ENCODE peak calls at places on chromosomes 13 and 19, in nine cellular contexts. C, Y, L, S, O, R, Q, N and A are unnamed samples.

GRCh38 chr13:29472317-29472961 is 123.0 kb downstream of the SLC7A1 start:
- DNase-seq in C (no peak), Y (peak; percentile 63), L (peak; percentile 69), O (peak; percentile 54), S (peak; percentile 58), Q (no peak), R (peak; percentile 84), N (no peak), A (peak; percentile 11)

GRCh38 chr13:44801990-44802389 is 187.3 kb downstream of the NUFIP1 start:
- DNase-seq in Q (no peak), L (no peak), C (no peak), O (no peak), S (peak; percentile 89), Y (no peak), N (no peak), R (no peak), A (no peak)

GRCh38 chr19:4547303-4548237 is 7.7 kb upstream of the LRG1 start:
- DNase-seq in S (no peak), O (no peak), R (no peak), Y (no peak), Q (no peak), C (peak; percentile 93), N (no peak), L (peak; percentile 50), A (no peak)

GRCh38 chr13:51645154-51645650 is 60.9 kb downstream of the WDFY2 start:
- DNase-seq in Y (no peak), Q (no peak), S (peak; percentile 57), C (no peak), N (no peak), L (no peak), R (no peak), O (no peak), A (peak; percentile 80)

GRCh38 chr13:75635101-75635620 is 969 bp upstream of the LMO7 start:
- DNase-seq in Y (no peak), O (peak; percentile 5), R (no peak), N (no peak), C (no peak), S (no peak), L (no peak), Q (peak; percentile 75), A (peak; percentile 10)

GRCh38 chr13:74134226-74134776 is at the start of gene KLF12:
- DNase-seq in O (peak; percentile 76), N (peak; percentile 88), R (peak; percentile 95), C (peak; percentile 94), Y (peak; percentile 60), Q (peak; percentile 94), S (peak; percentile 94), L (peak; percentile 53), A (peak; percentile 88)

GRCh38 chr19:52786078-52786463 is 520 bp downstream of the ZNF600 start:
- DNase-seq in L (peak; percentile 13), N (peak; percentile 77), O (no peak), C (no peak), S (no peak), Y (no peak), Q (no peak), R (peak; percentile 35), A (peak; percentile 4)

GRCh38 chr13:39463611-39464010 is 139.4 kb downstream of the LHFPL6 start:
- DNase-seq in N (no peak), S (no peak), L (no peak), Y (no peak), Q (no peak), R (no peak), C (no peak), O (no peak), A (no peak)

GRCh38 chr13:43126420-43126819 is 103.0 kb downstream of the DNAJC15 start:
- DNase-seq in Q (no peak), R (no peak), C (no peak), S (no peak), Y (no peak), O (no peak), L (no peak), N (no peak), A (no peak)

GRCh38 chr13:24747248-24748151 is 16.5 kb upstream of the RNF17 start:
- DNase-seq in N (peak; percentile 79), S (no peak), C (no peak), O (no peak), Y (no peak), L (no peak), Q (no peak), R (peak; percentile 56), A (no peak)

GRCh38 chr13:73215807-73216206 is 157.0 kb downstream of the KLF5 start:
- DNase-seq in O (no peak), L (no peak), C (no peak), Q (no peak), R (no peak), S (peak; percentile 26), Y (no peak), N (no peak), A (no peak)

GRCh38 chr19:53019684-53020083 is 6.0 kb downstream of the ERVV-1 start:
- DNase-seq in R (peak; percentile 64), Q (no peak), S (no peak), O (no peak), Y (peak; percentile 3), C (no peak), N (no peak), L (peak; percentile 37), A (no peak)

GRCh38 chr13:98787986-98788385 is 35.5 kb upstream of the SLC15A1 start:
- DNase-seq in Y (no peak), L (no peak), C (no peak), Q (no peak), N (no peak), O (no peak), R (no peak), S (no peak), A (no peak)

GRCh38 chr13:109256866-109257760 is 529.3 kb downstream of the IRS2 start:
- DNase-seq in O (no peak), Q (no peak), R (no peak), S (peak; percentile 97), N (no peak), C (no peak), Y (peak; percentile 78), L (no peak), A (no peak)

GRCh38 chr13:75365724-75366173 is 116.2 kb downstream of the TBC1D4 start:
- DNase-seq in N (no peak), S (peak; percentile 86), Y (peak; percentile 80), C (no peak), L (peak; percentile 24), O (no peak), R (no peak), Q (no peak), A (no peak)

GRCh38 chr13:102724923-102725322 is 30.1 kb upstream of the METTL21C start:
- DNase-seq in C (no peak), Q (no peak), N (no peak), L (peak; percentile 34), R (no peak), S (peak; percentile 24), Y (no peak), O (no peak), A (no peak)

GRCh38 chr19:8399681-8400188 is 9.6 kb downstream of the RAB11B start:
- DNase-seq in R (no peak), N (no peak), Q (no peak), L (no peak), C (peak; percentile 53), S (no peak), O (no peak), Y (no peak), A (no peak)

GRCh38 chr13:73421310-73421912 is 362.6 kb downstream of the KLF5 start:
- DNase-seq in S (peak; percentile 68), R (no peak), N (no peak), O (no peak), C (no peak), Q (no peak), Y (peak; percentile 92), L (no peak), A (no peak)

DNA sequence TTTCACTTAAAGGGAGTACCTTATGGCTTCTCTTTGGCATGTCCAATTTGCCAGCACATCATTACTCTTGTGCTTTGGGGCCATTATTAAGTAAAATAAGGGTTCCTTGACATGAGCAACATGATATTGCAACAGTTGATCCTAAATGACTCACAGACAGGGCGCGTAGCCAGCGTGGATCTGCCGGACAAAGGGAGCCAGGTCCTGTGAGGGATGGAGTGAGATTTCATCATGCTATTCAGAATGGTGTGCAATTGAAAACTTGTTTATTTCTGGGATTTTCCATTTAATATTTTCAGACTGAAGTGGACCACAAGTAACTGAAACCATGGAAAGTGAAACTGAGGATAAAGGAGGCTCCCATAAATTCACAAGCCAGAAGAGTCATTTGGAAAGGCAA is 48.6 kb upstream of the WASF3 start:
- DNase-seq in Q (peak; percentile 90), C (no peak), S (peak; percentile 95), R (no peak), N (no peak), L (no peak), O (peak; percentile 87), Y (no peak), A (no peak)
- H3K4me3 ChIP-seq in Q (no peak overlapping the region), C (no peak overlapping the region), S (no peak overlapping the region), R (no peak overlapping the region), N (no peak overlapping the region), L (no peak overlapping the region), O (no peak overlapping the region), Y (no peak overlapping the region), A (no peak overlapping the region)

GRCh38 chr13:33252103-33252502 is 33.5 kb downstream of the STARD13 start:
- DNase-seq in Y (no peak), L (no peak), S (no peak), C (no peak), R (no peak), N (no peak), O (no peak), Q (no peak), A (no peak)
- H3K27ac ChIP-seq in Y (no peak overlapping the region), L (no peak overlapping the region), S (peak overlapping the region; percentile 74), C (no peak overlapping the region), R (no peak overlapping the region), N (no peak overlapping the region), O (peak overlapping the region; percentile 97), Q (no peak overlapping the region), A (no peak overlapping the region)

DNA sequence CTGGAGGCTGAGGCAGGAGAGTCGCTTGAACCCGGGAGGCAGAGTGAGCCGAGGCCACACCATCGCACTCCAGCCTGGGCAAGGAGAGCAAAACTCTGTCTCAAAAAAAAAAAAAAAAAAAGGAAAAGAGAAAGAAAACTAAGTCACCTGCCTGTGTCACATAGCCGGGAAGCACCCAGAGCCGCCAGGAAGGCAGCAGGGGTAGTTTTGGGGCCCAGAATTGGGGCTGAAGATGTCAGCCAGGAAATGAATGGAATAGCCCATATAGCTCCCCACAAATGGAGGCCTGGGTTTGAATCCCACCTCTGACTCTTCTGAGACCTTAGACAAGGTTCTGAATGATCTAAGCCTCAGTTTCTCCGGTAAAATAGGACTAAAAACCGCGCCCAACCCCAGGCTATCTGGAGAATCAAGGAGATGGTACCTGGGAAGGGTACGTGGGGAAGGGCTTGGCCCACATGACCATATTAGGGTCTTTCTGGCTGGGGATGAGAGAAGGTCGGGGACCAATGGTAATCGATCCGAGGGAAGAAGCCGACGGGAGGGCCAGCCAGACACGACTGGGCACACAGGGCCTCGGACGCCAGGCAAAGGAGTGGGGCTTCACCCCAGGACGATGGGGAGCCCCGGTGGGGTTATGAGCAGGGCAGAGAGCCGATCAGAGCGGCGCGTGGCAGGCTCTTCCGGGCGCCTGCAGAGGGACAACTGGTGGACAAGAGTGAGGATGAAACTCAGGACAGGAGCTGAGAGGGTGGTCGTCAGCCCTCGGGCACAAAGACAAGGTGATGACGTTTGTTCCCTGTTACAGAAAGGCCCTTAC is 14.4 kb downstream of the CCDC124 start:
- DNase-seq in N (peak; percentile 75), S (no peak), Q (no peak), Y (no peak), C (no peak), O (no peak), L (no peak), R (no peak), A (peak; percentile 28)
- H3K4me1 ChIP-seq in N (peaks cover 52% of the 10 kb centered on the region), S (peaks cover 5% of the 10 kb centered on the region), Q (no peaks in the 10 kb centered on the region), Y (peaks cover 67% of the 10 kb centered on the region), C (no peaks in the 10 kb centered on the region), O (no peaks in the 10 kb centered on the region), L (peaks cover 58% of the 10 kb centered on the region), R (peaks cover 41% of the 10 kb centered on the region), A (peaks cover 42% of the 10 kb centered on the region)

GRCh38 chr13:113033054-113033453 is 64.0 kb downstream of the MCF2L start:
- DNase-seq in C (no peak), Y (no peak), Q (no peak), O (no peak), S (no peak), N (no peak), R (no peak), L (no peak), A (no peak)
- H3K4me3 ChIP-seq in C (no peak overlapping the region), Y (no peak overlapping the region), Q (no peak overlapping the region), O (no peak overlapping the region), S (no peak overlapping the region), N (no peak overlapping the region), R (no peak overlapping the region), L (no peak overlapping the region), A (no peak overlapping the region)